ENCODE peak calls at places on chromosomes 16 and 17, in four cellular contexts. X, S, W and N are unnamed samples.

GRCh38 chr17:2214047-2214717 is 89.4 kb downstream of the SMG6 start:
- DNase-seq in S (peak; percentile 66), W (no peak), X (no peak), N (no peak)

GRCh38 chr17:19975601-19976000 is 2.0 kb downstream of the AKAP10 start:
- DNase-seq in S (no peak), W (no peak), X (no peak), N (no peak)

GRCh38 chr17:13350466-13350865 is 251.3 kb downstream of the HS3ST3A1 start:
- DNase-seq in W (no peak), S (no peak), X (no peak), N (no peak)

GRCh38 chr17:56793947-56794346 is 39.8 kb downstream of the C17orf67 start:
- DNase-seq in W (no peak), S (no peak), X (no peak), N (no peak)

GRCh38 chr16:49800876-49801275 is 55.0 kb downstream of the ZNF423 start:
- DNase-seq in S (no peak), W (no peak), X (no peak), N (peak; percentile 9)

GRCh38 chr17:72952641-72953313 is 139.7 kb downstream of the SLC39A11 start:
- DNase-seq in S (no peak), X (no peak), W (no peak), N (no peak)

GRCh38 chr17:73492802-73493139 is 151.5 kb downstream of the SDK2 start:
- DNase-seq in W (no peak), S (no peak), X (no peak), N (no peak)

GRCh38 chr16:85361441-85362118 is 249.3 kb upstream of the CIBAR2 start:
- DNase-seq in X (peak; percentile 98), S (peak; percentile 91), W (no peak), N (no peak)

GRCh38 chr17:80187090-80187489 is 17.3 kb downstream of the CARD14 start:
- DNase-seq in W (no peak), S (no peak), X (no peak), N (no peak)

GRCh38 chr16:73064227-73064995 is 16.5 kb upstream of the ZFHX3 start:
- DNase-seq in X (no peak), S (no peak), W (no peak), N (no peak)

GRCh38 chr16:84116720-84117481 is at the start of gene MBTPS1:
- DNase-seq in W (peak; percentile 90), X (peak; percentile 99), S (peak; percentile 99), N (peak; percentile 99)

GRCh38 chr17:37393352-37393751 is 13.3 kb downstream of the ACACA start:
- DNase-seq in W (no peak), X (no peak), S (no peak), N (no peak)

GRCh38 chr17:18248300-18248731 is 10.2 kb downstream of the FLII start:
- DNase-seq in W (no peak), S (no peak), X (no peak), N (peak; percentile 79)

GRCh38 chr16:73131153-73131862 is 83.4 kb upstream of the ZFHX3 start:
- DNase-seq in S (no peak), X (no peak), W (no peak), N (no peak)

GRCh38 chr17:58324409-58325288 is 3.9 kb downstream of the TSPOAP1 start:
- DNase-seq in W (no peak), X (no peak), S (peak; percentile 85), N (peak; percentile 23)

GRCh38 chr16:53369921-53370320 is 64.3 kb upstream of the RBL2 start:
- DNase-seq in S (no peak), X (no peak), W (no peak), N (no peak)

GRCh38 chr17:72237223-72237622 is 116.4 kb downstream of the SOX9 start:
- DNase-seq in W (no peak), S (no peak), X (no peak), N (no peak)

GRCh38 chr17:36777118-36777517 is 160.2 kb upstream of the LHX1 start:
- DNase-seq in X (no peak), S (no peak), W (peak; percentile 14), N (no peak)

GRCh38 chr17:61144876-61145564 is 254.6 kb upstream of the TBX2 start:
- DNase-seq in X (no peak), W (no peak), S (no peak), N (no peak)

GRCh38 chr16:58533751-58534470 is 18.6 kb downstream of the SETD6 start:
- DNase-seq in S (no peak), W (no peak), X (no peak), N (no peak)

GRCh38 chr16:23670137-23670776 is 8.4 kb upstream of the PLK1 start:
- DNase-seq in W (no peak), X (no peak), S (no peak), N (peak; percentile 90)

GRCh38 chr17:59521465-59522126 is 43.8 kb upstream of the DHX40 start:
- DNase-seq in W (peak; percentile 13), S (no peak), X (peak; percentile 68), N (peak; percentile 58)

GRCh38 chr17:2904135-2904534 is 107.9 kb downstream of the RAP1GAP2 start:
- DNase-seq in X (no peak), W (no peak), S (no peak), N (no peak)

GRCh38 chr17:44170499-44171201 is at the start of gene ASB16:
- DNase-seq in S (no peak), X (no peak), W (no peak), N (no peak)

GRCh38 chr17:64448665-64449512 is at the start of gene MILR1:
- DNase-seq in W (no peak), X (no peak), S (no peak), N (peak; percentile 64)

GRCh38 chr17:21252875-21253645 is at the start of gene NATD1:
- DNase-seq in X (peak; percentile 92), S (peak; percentile 92), W (peak; percentile 46), N (peak; percentile 87)

GRCh38 chr17:16925461-16926060 is 46.4 kb downstream of the TNFRSF13B start:
- DNase-seq in S (no peak), X (peak; percentile 36), W (no peak), N (no peak)

GRCh38 chr16:72961115-72961832 is 86.7 kb downstream of the ZFHX3 start:
- DNase-seq in W (no peak), X (no peak), S (no peak), N (no peak)

GRCh38 chr16:56611281-56611833 is 3.0 kb downstream of the MT2A start:
- DNase-seq in S (no peak), X (peak; percentile 95), W (no peak), N (no peak)

GRCh38 chr17:50205931-50206505 is 4.6 kb upstream of the COL1A1 start:
- DNase-seq in X (no peak), S (no peak), W (no peak), N (no peak)

GRCh38 chr17:72267601-72268000 is 146.8 kb downstream of the SOX9 start:
- DNase-seq in W (no peak), X (no peak), S (no peak), N (peak; percentile 11)

GRCh38 chr17:69326302-69327059 is 452 bp downstream of the ABCA5 start:
- DNase-seq in X (no peak), W (no peak), S (no peak), N (peak; percentile 49)

GRCh38 chr17:9661027-9661426 is 15.7 kb downstream of the USP43 start:
- DNase-seq in S (no peak), X (no peak), W (no peak), N (no peak)

GRCh38 chr16:2482181-2483107 is 7.5 kb downstream of the TBC1D24 start:
- DNase-seq in W (no peak), S (no peak), X (peak; percentile 57), N (no peak)

GRCh38 chr16:2483939-2484897 is 9.3 kb downstream of the TBC1D24 start:
- DNase-seq in S (no peak), X (no peak), W (no peak), N (no peak)

GRCh38 chr16:2481676-2482075 is 6.7 kb downstream of the TBC1D24 start:
- DNase-seq in S (no peak), X (no peak), W (no peak), N (no peak)

GRCh38 chr16:2484898-2485508 is 10.1 kb downstream of the TBC1D24 start:
- DNase-seq in W (no peak), X (peak; percentile 78), S (no peak), N (no peak)

DNA sequence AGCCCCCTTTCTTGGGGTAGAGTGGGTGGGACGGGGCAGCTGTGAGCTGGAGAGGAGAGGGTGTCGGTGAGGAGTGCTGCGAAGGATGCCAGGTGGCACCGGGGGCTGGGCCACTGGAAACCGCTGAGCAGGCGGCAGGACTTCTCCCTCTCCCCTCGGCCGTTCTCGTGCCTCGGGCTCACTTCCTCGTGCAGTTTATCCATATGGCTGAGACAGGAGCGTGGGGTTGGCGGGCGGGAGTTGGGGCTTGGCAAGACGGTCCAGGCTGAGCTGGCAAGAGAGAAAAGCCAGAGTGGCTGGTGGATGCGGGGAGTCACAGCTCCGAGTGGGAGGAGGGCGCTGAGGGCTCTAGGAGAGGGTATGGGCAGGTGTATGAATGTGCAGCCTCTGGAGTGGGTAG is 8.2 kb downstream of the TBC1D24 start:
- DNase-seq in W (no peak), X (peak; percentile 43), S (no peak), N (no peak)
- H3K4me3 ChIP-seq in W (no peak overlapping the region), X (no peak overlapping the region), S (peak overlapping the region; percentile 16), N (no peak overlapping the region)

GRCh38 chr17:28648698-28649097 is 3.7 kb upstream of the BLTP2 start:
- DNase-seq in S (no peak), X (no peak), W (no peak), N (no peak)

GRCh38 chr17:28645576-28645939 is 600 bp upstream of the BLTP2 start:
- DNase-seq in S (no peak), W (no peak), X (no peak), N (no peak)

GRCh38 chr17:28644782-28645575 is at the start of gene BLTP2:
- DNase-seq in W (peak; percentile 78), X (peak; percentile 98), S (peak; percentile 99), N (peak; percentile 98)

GRCh38 chr17:28643979-28644781 is 778 bp downstream of the BLTP2 start:
- DNase-seq in S (peak; percentile 72), X (peak; percentile 66), W (peak; percentile 35), N (peak; percentile 71)

GRCh38 chr17:28646039-28646754 is 1.2 kb upstream of the BLTP2 start:
- DNase-seq in X (no peak), S (no peak), W (no peak), N (no peak)
- H3K4me3 ChIP-seq in X (no peak overlapping the region), S (peak overlapping the region; percentile 75), W (no peak overlapping the region), N (peak overlapping the region; percentile 81)

GRCh38 chr16:70432304-70432799 is 6.5 kb downstream of the ST3GAL2 start:
- DNase-seq in W (no peak), S (no peak), X (no peak), N (no peak)
- H3K4me3 ChIP-seq in W (no peak overlapping the region), S (no peak overlapping the region), X (no peak overlapping the region), N (peak overlapping the region; percentile 36)

DNA sequence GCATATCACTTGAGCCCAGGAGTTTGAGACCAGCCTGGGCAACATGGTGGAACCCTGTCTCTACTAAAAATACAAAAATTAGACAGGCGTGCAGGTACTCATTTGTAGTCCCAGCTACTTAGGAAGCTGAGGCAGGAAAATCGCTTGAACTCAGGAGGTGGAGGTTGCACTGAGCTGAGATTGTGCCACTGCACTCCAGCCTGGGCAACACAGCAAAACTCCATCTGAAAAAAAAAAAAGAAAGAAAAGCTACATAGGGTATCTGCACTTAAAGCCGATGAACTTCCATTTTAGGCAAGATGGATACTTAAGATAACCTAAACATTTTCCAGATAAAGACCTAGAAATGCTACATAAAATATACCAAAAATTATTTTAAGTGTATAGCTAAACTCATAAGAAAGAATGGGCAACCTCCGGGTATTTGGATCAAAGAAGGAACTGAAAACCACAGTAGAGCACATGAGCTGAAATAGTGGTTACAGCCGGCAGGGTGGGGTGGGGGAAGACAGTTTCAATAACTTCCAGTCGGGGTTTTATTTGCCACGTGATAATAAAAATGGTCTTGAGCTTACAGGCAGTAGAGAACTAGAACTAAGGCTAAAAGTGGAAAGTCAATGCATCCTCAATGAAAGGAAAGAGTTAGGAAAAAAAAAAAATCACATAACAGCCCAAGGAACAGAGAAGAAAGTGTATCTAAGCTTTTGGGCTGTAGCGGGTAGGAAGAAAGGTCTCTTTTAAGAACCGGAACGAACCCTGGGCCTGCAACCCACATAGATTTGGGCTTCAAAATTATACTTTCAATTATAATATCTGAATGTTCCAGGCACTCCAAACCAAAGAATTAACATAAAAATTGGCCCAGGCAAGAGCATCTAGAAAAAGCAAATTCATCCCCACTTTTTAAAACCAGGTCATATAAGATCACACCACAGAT is 53.1 kb downstream of the CFDP1 start:
- DNase-seq in S (no peak), W (no peak), X (no peak), N (peak; percentile 87)
- H3K4me3 ChIP-seq in S (no peak overlapping the region), W (no peak overlapping the region), X (no peak overlapping the region), N (peak overlapping the region; percentile 23)